ENCODE peak calls at places on chromosome 13, in five cellular contexts. One of them, this sample, is unnamed.

GRCh38 chr13:111210488-111210887 is 95.4 kb downstream of the ARHGEF7 start:
- DNase-seq in ureter: no peak
- DNase-seq in Peyer's patch: no peak
- DNase-seq in MCF 10A: peak; percentile 23
- DNase-seq in stimulated activated naive CD4-positive, alpha-beta T cell: no peak
- DNase-seq in this sample: no peak

GRCh38 chr13:45564108-45564507 is 51.4 kb downstream of the ERICH6B start:
- DNase-seq in ureter: no peak
- DNase-seq in Peyer's patch: no peak
- DNase-seq in MCF 10A: peak; percentile 58
- DNase-seq in stimulated activated naive CD4-positive, alpha-beta T cell: no peak
- DNase-seq in this sample: no peak

GRCh38 chr13:105410602-105411001 is 1124.9 kb downstream of the EFNB2 start:
- DNase-seq in ureter: no peak
- DNase-seq in Peyer's patch: no peak
- DNase-seq in MCF 10A: peak; percentile 18
- DNase-seq in stimulated activated naive CD4-positive, alpha-beta T cell: no peak
- DNase-seq in this sample: no peak

GRCh38 chr13:107138987-107139386 is 571.0 kb upstream of the ARGLU1 start:
- DNase-seq in ureter: peak; percentile 45
- DNase-seq in Peyer's patch: no peak
- DNase-seq in MCF 10A: no peak
- DNase-seq in stimulated activated naive CD4-positive, alpha-beta T cell: no peak
- DNase-seq in this sample: no peak

GRCh38 chr13:44904982-44905381 is 84.3 kb downstream of the NUFIP1 start:
- DNase-seq in ureter: peak; percentile 55
- DNase-seq in Peyer's patch: no peak
- DNase-seq in MCF 10A: peak; percentile 38
- DNase-seq in stimulated activated naive CD4-positive, alpha-beta T cell: no peak
- DNase-seq in this sample: no peak

GRCh38 chr13:28531195-28531955 is 36.4 kb upstream of the FLT1 start:
- DNase-seq in ureter: no peak
- DNase-seq in Peyer's patch: no peak
- DNase-seq in MCF 10A: peak; percentile 30
- DNase-seq in stimulated activated naive CD4-positive, alpha-beta T cell: no peak
- DNase-seq in this sample: no peak

GRCh38 chr13:54636231-54636630 is 1607.6 kb downstream of the OLFM4 start:
- DNase-seq in ureter: no peak
- DNase-seq in Peyer's patch: no peak
- DNase-seq in MCF 10A: no peak
- DNase-seq in stimulated activated naive CD4-positive, alpha-beta T cell: no peak
- DNase-seq in this sample: no peak

GRCh38 chr13:94595943-94596574 is at the start of gene TGDS:
- DNase-seq in ureter: peak; percentile 93
- DNase-seq in Peyer's patch: peak; percentile 90
- DNase-seq in MCF 10A: peak; percentile 92
- DNase-seq in stimulated activated naive CD4-positive, alpha-beta T cell: peak; percentile 75
- DNase-seq in this sample: peak; percentile 54

GRCh38 chr13:107834717-107835116 is 380.6 kb downstream of the LIG4 start:
- DNase-seq in ureter: no peak
- DNase-seq in Peyer's patch: no peak
- DNase-seq in MCF 10A: no peak
- DNase-seq in stimulated activated naive CD4-positive, alpha-beta T cell: no peak
- DNase-seq in this sample: no peak

GRCh38 chr13:112623051-112623711 is 35.2 kb upstream of the TUBGCP3 start:
- DNase-seq in ureter: no peak
- DNase-seq in Peyer's patch: no peak
- DNase-seq in MCF 10A: no peak
- DNase-seq in stimulated activated naive CD4-positive, alpha-beta T cell: no peak
- DNase-seq in this sample: no peak

GRCh38 chr13:45055198-45055901 is 65.0 kb upstream of the GTF2F2 start:
- DNase-seq in ureter: no peak
- DNase-seq in Peyer's patch: no peak
- DNase-seq in MCF 10A: peak; percentile 93
- DNase-seq in stimulated activated naive CD4-positive, alpha-beta T cell: no peak
- DNase-seq in this sample: no peak

GRCh38 chr13:32585625-32586021 is 629 bp upstream of the PDS5B start:
- DNase-seq in ureter: no peak
- DNase-seq in Peyer's patch: peak; percentile 22
- DNase-seq in MCF 10A: no peak
- DNase-seq in stimulated activated naive CD4-positive, alpha-beta T cell: no peak
- DNase-seq in this sample: no peak